ENCODE peak calls at places on chromosome 12, in four cellular contexts. L is kidney tubule cell, O is astrocyte of the spinal cord, I is AG20443. Z is an unnamed sample.

GRCh38 chr12:69062838-69063237 is 129.9 kb upstream of the CPM start:
- DNase-seq in L (no peak), O (no peak), I (no peak), Z (no peak)

GRCh38 chr12:114269153-114269552 is 136.8 kb downstream of the TBX5 start:
- DNase-seq in L (peak), O (no peak), I (no peak), Z (no peak)

GRCh38 chr12:51419473-51420228 is 5.0 kb upstream of the SLC4A8 start:
- DNase-seq in L (no peak), O (no peak), I (peak), Z (peak)

GRCh38 chr12:98572010-98572409 is 21.5 kb upstream of the SLC25A3 start:
- DNase-seq in L (no peak), O (no peak), I (peak), Z (no peak)

GRCh38 chr12:90936230-90937005 is 18.6 kb downstream of the CCER1 start:
- DNase-seq in L (peak), O (no peak), I (no peak), Z (no peak)

GRCh38 chr12:5593056-5593455 is 161.1 kb downstream of the NTF3 start:
- DNase-seq in L (no peak), O (no peak), I (no peak), Z (no peak)

GRCh38 chr12:92898755-92899154 is 30.3 kb downstream of the EEA1 start:
- DNase-seq in L (peak), O (no peak), I (no peak), Z (peak)

GRCh38 chr12:59372971-59373370 is 222.9 kb upstream of the SLC16A7 start:
- DNase-seq in L (peak), O (peak), I (peak), Z (peak)

GRCh38 chr12:124470806-124471205 is 96.6 kb downstream of the NCOR2 start:
- DNase-seq in L (no peak), O (no peak), I (no peak), Z (no peak)

GRCh38 chr12:93896962-93897361 is 219.8 kb downstream of the CRADD start:
- DNase-seq in L (no peak), O (no peak), I (no peak), Z (no peak)

GRCh38 chr12:31849090-31849687 is 110.0 kb upstream of the RESF1 start:
- DNase-seq in L (peak), O (peak), I (no peak), Z (peak)

GRCh38 chr12:104370989-104371870 is 67.7 kb downstream of the EID3 start:
- DNase-seq in L (peak), O (peak), I (peak), Z (peak)